ENCODE peak calls at places on chromosomes 2 and 18, in eight cellular contexts. One of them, this sample, is unnamed.

GRCh38 chr2:200405599-200406298 is 99.3 kb downstream of the SPATS2L start:
- DNase-seq in kidney: no peak
- DNase-seq in tibial nerve: no peak
- DNase-seq in NB4: peak; percentile 75
- DNase-seq in PC-3: peak; percentile 96
- DNase-seq in GM12865: peak; percentile 18
- DNase-seq in body of pancreas: no peak
- DNase-seq in heart left ventricle: no peak
- DNase-seq in this sample: peak; percentile 57

GRCh38 chr2:172726172-172726735 is 9.4 kb upstream of the RAPGEF4 start:
- DNase-seq in kidney: no peak
- DNase-seq in GM12865: no peak
- DNase-seq in PC-3: no peak
- DNase-seq in body of pancreas: no peak
- DNase-seq in heart left ventricle: no peak
- DNase-seq in NB4: peak; percentile 18
- DNase-seq in tibial nerve: no peak
- DNase-seq in this sample: no peak

GRCh38 chr2:98712145-98712544 is 18.8 kb downstream of the MGAT4A start:
- DNase-seq in tibial nerve: no peak
- DNase-seq in NB4: no peak
- DNase-seq in body of pancreas: no peak
- DNase-seq in GM12865: no peak
- DNase-seq in heart left ventricle: no peak
- DNase-seq in PC-3: no peak
- DNase-seq in kidney: no peak
- DNase-seq in this sample: no peak

GRCh38 chr2:16275131-16275530 is 334.8 kb downstream of the MYCN start:
- DNase-seq in body of pancreas: no peak
- DNase-seq in kidney: no peak
- DNase-seq in heart left ventricle: no peak
- DNase-seq in NB4: no peak
- DNase-seq in GM12865: no peak
- DNase-seq in tibial nerve: no peak
- DNase-seq in PC-3: no peak
- DNase-seq in this sample: no peak

GRCh38 chr2:12579018-12579417 is 137.7 kb upstream of the TRIB2 start:
- DNase-seq in kidney: no peak
- DNase-seq in PC-3: peak; percentile 34
- DNase-seq in heart left ventricle: no peak
- DNase-seq in NB4: no peak
- DNase-seq in tibial nerve: no peak
- DNase-seq in body of pancreas: no peak
- DNase-seq in GM12865: no peak
- DNase-seq in this sample: no peak

GRCh38 chr2:186256540-186256939 is 229.5 kb upstream of the ZC3H15 start:
- DNase-seq in PC-3: peak; percentile 76
- DNase-seq in tibial nerve: no peak
- DNase-seq in GM12865: peak; percentile 38
- DNase-seq in heart left ventricle: no peak
- DNase-seq in body of pancreas: no peak
- DNase-seq in NB4: peak; percentile 49
- DNase-seq in kidney: no peak
- DNase-seq in this sample: peak; percentile 15

GRCh38 chr18:68740966-68741365 is 26.1 kb upstream of the TMX3 start:
- DNase-seq in GM12865: no peak
- DNase-seq in body of pancreas: no peak
- DNase-seq in kidney: no peak
- DNase-seq in heart left ventricle: no peak
- DNase-seq in tibial nerve: no peak
- DNase-seq in NB4: no peak
- DNase-seq in PC-3: no peak
- DNase-seq in this sample: no peak

GRCh38 chr2:205860146-205860545 is 177.8 kb downstream of the NRP2 start:
- DNase-seq in tibial nerve: no peak
- DNase-seq in NB4: no peak
- DNase-seq in PC-3: no peak
- DNase-seq in kidney: no peak
- DNase-seq in heart left ventricle: no peak
- DNase-seq in GM12865: no peak
- DNase-seq in body of pancreas: no peak
- DNase-seq in this sample: no peak

GRCh38 chr2:163659224-163659623 is 76.6 kb downstream of the FIGN start:
- DNase-seq in NB4: no peak
- DNase-seq in PC-3: peak; percentile 48
- DNase-seq in body of pancreas: no peak
- DNase-seq in tibial nerve: no peak
- DNase-seq in heart left ventricle: no peak
- DNase-seq in GM12865: no peak
- DNase-seq in kidney: no peak
- DNase-seq in this sample: no peak

GRCh38 chr2:163682695-163683094 is 53.1 kb downstream of the FIGN start:
- DNase-seq in tibial nerve: no peak
- DNase-seq in NB4: peak; percentile 71
- DNase-seq in PC-3: peak; percentile 74
- DNase-seq in heart left ventricle: no peak
- DNase-seq in kidney: no peak
- DNase-seq in body of pancreas: no peak
- DNase-seq in GM12865: no peak
- DNase-seq in this sample: no peak

GRCh38 chr2:153391131-153391530 is 87.4 kb downstream of the RPRM start:
- DNase-seq in tibial nerve: no peak
- DNase-seq in GM12865: no peak
- DNase-seq in kidney: no peak
- DNase-seq in body of pancreas: no peak
- DNase-seq in PC-3: peak; percentile 29
- DNase-seq in heart left ventricle: no peak
- DNase-seq in NB4: no peak
- DNase-seq in this sample: no peak

GRCh38 chr2:167264380-167264779 is 376.1 kb downstream of the XIRP2 start:
- DNase-seq in kidney: no peak
- DNase-seq in GM12865: peak; percentile 2
- DNase-seq in body of pancreas: no peak
- DNase-seq in NB4: peak; percentile 24
- DNase-seq in PC-3: peak; percentile 71
- DNase-seq in heart left ventricle: no peak
- DNase-seq in tibial nerve: no peak
- DNase-seq in this sample: no peak

GRCh38 chr2:236974752-236975151 is 110.9 kb upstream of the COPS8 start:
- DNase-seq in heart left ventricle: no peak
- DNase-seq in kidney: no peak
- DNase-seq in PC-3: no peak
- DNase-seq in GM12865: peak; percentile 4
- DNase-seq in NB4: no peak
- DNase-seq in body of pancreas: no peak
- DNase-seq in tibial nerve: no peak
- DNase-seq in this sample: no peak

GRCh38 chr18:45361148-45361851 is 254.0 kb upstream of the SLC14A2 start:
- DNase-seq in kidney: no peak
- DNase-seq in tibial nerve: no peak
- DNase-seq in heart left ventricle: no peak
- DNase-seq in GM12865: no peak
- DNase-seq in body of pancreas: no peak
- DNase-seq in PC-3: no peak
- DNase-seq in NB4: no peak
- DNase-seq in this sample: no peak

GRCh38 chr2:233267516-233268245 is 16.2 kb downstream of the ATG16L1 start:
- DNase-seq in body of pancreas: no peak
- DNase-seq in GM12865: peak; percentile 83
- DNase-seq in kidney: no peak
- DNase-seq in NB4: no peak
- DNase-seq in PC-3: no peak
- DNase-seq in heart left ventricle: no peak
- DNase-seq in tibial nerve: no peak
- DNase-seq in this sample: no peak

GRCh38 chr2:219681301-219682290 is 54.2 kb downstream of the SLC4A3 start:
- DNase-seq in tibial nerve: no peak
- DNase-seq in PC-3: peak; percentile 50
- DNase-seq in GM12865: peak; percentile 11
- DNase-seq in kidney: no peak
- DNase-seq in heart left ventricle: no peak
- DNase-seq in body of pancreas: no peak
- DNase-seq in NB4: no peak
- DNase-seq in this sample: no peak

GRCh38 chr2:23469142-23469540 is 84.2 kb downstream of the KLHL29 start:
- DNase-seq in GM12865: no peak
- DNase-seq in NB4: no peak
- DNase-seq in body of pancreas: no peak
- DNase-seq in PC-3: no peak
- DNase-seq in heart left ventricle: no peak
- DNase-seq in tibial nerve: no peak
- DNase-seq in kidney: no peak
- DNase-seq in this sample: no peak
- TF ChIP-seq CTCF in GM12865: no peak
- TF ChIP-seq CTCF in NB4: no peak
- TF ChIP-seq CTCF in body of pancreas: no peak
- TF ChIP-seq CTCF in PC-3: no peak
- TF ChIP-seq CTCF in heart left ventricle: no peak
- TF ChIP-seq CTCF in tibial nerve: no peak
- TF ChIP-seq CTCF in kidney: no peak
- TF ChIP-seq CTCF in this sample: no peak

DNA sequence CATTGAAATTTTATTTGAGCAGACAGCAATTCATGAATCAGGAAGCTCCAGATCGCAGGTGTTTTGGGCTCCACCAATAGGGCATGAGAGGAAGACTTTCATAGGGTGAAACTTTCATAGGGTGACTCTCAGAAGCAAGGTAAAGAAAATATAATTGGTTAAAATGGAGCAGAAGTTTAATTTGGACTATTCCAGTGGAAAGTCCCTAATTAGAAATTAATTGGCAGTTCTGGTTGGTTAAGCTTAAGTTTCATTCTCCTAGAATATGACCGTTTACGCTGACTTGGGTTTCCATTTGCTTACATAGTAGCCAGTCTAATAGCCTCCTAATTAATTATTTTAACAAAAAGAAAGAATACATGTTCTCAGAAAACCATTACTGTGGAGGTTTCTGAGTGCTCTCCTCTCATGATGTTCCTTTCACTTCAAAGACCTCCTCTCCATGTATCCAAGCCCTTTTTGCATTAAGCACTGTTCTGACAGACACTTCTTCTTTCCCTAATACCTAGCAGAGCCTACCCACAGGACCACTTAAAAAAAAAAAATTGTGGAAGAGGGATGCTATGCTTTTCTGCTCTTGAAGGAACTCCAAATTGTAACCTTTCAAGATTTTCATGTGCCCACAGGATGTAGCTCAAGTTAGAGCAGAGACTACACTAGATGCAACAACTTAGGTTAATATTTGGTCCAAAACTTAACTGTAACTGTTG is 99.1 kb downstream of the MREG start:
- DNase-seq in tibial nerve: no peak
- DNase-seq in body of pancreas: no peak
- DNase-seq in kidney: no peak
- DNase-seq in heart left ventricle: no peak
- DNase-seq in GM12865: peak; percentile 21
- DNase-seq in PC-3: no peak
- DNase-seq in NB4: no peak
- DNase-seq in this sample: no peak
- H3K4me3 ChIP-seq in tibial nerve: no peak overlapping the region
- H3K4me3 ChIP-seq in body of pancreas: no peak overlapping the region
- H3K4me3 ChIP-seq in kidney: no peak overlapping the region
- H3K4me3 ChIP-seq in heart left ventricle: no peak overlapping the region
- H3K4me3 ChIP-seq in GM12865: no peak overlapping the region
- H3K4me3 ChIP-seq in PC-3: no peak overlapping the region
- H3K4me3 ChIP-seq in NB4: no peak overlapping the region
- H3K4me3 ChIP-seq in this sample: no peak overlapping the region

GRCh38 chr18:30889582-30890301 is 152.8 kb downstream of the DSC3 start:
- DNase-seq in heart left ventricle: no peak
- DNase-seq in body of pancreas: no peak
- DNase-seq in tibial nerve: no peak
- DNase-seq in kidney: no peak
- DNase-seq in PC-3: peak; percentile 60
- DNase-seq in GM12865: peak; percentile 1
- DNase-seq in NB4: peak; percentile 23
- DNase-seq in this sample: peak; percentile 8
- TF ChIP-seq CTCF in heart left ventricle: peak; percentile 41
- TF ChIP-seq CTCF in body of pancreas: peak; percentile 22
- TF ChIP-seq CTCF in tibial nerve: no peak
- TF ChIP-seq CTCF in kidney: no peak
- TF ChIP-seq CTCF in PC-3: peak; percentile 76
- TF ChIP-seq CTCF in GM12865: peak; percentile 19
- TF ChIP-seq CTCF in NB4: peak; percentile 11
- TF ChIP-seq CTCF in this sample: peak; percentile 87

DNA sequence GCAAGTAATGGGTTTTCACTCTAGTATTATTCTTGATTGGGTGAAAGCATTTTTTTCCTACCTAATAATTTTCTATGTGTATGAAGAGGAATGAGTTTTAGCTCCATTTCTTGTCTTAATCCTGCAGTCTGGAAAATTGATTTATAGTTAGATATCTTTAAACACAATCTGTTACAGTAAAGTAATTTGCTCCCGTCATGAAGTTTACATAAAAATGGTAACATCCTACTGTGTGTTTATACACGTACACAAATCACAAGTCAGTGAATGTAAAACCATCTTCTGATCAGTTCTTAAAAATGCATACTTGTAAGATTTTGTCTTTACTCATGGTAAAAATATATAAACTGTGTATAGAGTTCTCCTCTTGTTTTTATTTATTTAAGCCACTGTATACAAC is 51.1 kb downstream of the MAP2 start:
- DNase-seq in NB4: no peak
- DNase-seq in kidney: no peak
- DNase-seq in GM12865: no peak
- DNase-seq in tibial nerve: no peak
- DNase-seq in body of pancreas: no peak
- DNase-seq in heart left ventricle: no peak
- DNase-seq in PC-3: no peak
- DNase-seq in this sample: no peak
- H3K4me3 ChIP-seq in NB4: no peak overlapping the region
- H3K4me3 ChIP-seq in kidney: no peak overlapping the region
- H3K4me3 ChIP-seq in GM12865: no peak overlapping the region
- H3K4me3 ChIP-seq in tibial nerve: no peak overlapping the region
- H3K4me3 ChIP-seq in body of pancreas: no peak overlapping the region
- H3K4me3 ChIP-seq in heart left ventricle: no peak overlapping the region
- H3K4me3 ChIP-seq in PC-3: no peak overlapping the region
- H3K4me3 ChIP-seq in this sample: no peak overlapping the region

This sample was measured in LNCaP clone FGC.